ENCODE peak calls at places on chromosome 21, in seven cellular contexts. D is glomerular endothelial cell; F is heart left ventricle; S is activated naive CD4-positive, alpha-beta T cell treated with Interleukin-2 at 50 U/mL for 16 hours; E is CD8-positive, alpha-beta memory T cell; H is Ammon's horn; C is kidney tubule cell. Q is an unnamed sample.

GRCh38 chr21:23887709-23888303 is 1719.5 kb downstream of the MRPL39 start:
- DNase-seq in F (no peak), D (no peak), E (peak), S (peak), H (no peak), C (no peak), Q (no peak)

GRCh38 chr21:25179116-25179515 is 428.2 kb downstream of the MRPL39 start:
- DNase-seq in H (no peak), C (no peak), S (no peak), D (no peak), F (no peak), E (no peak), Q (no peak)

GRCh38 chr21:14916676-14917141 is 148.1 kb downstream of the NRIP1 start:
- DNase-seq in F (no peak), S (no peak), D (no peak), H (no peak), E (no peak), C (no peak), Q (no peak)

GRCh38 chr21:23452384-23453083 is 2154.7 kb downstream of the MRPL39 start:
- DNase-seq in H (no peak), E (no peak), S (no peak), C (peak), F (no peak), D (no peak), Q (no peak)

GRCh38 chr21:46096997-46097825 is 701 bp upstream of the COL6A2 start:
- DNase-seq in H (no peak), E (no peak), F (peak), S (no peak), C (no peak), D (no peak), Q (no peak)

GRCh38 chr21:32140212-32141008 is 138.4 kb downstream of the MIS18A start:
- DNase-seq in F (no peak), S (no peak), H (no peak), D (no peak), E (no peak), C (no peak), Q (no peak)

GRCh38 chr21:46128983-46129571 is 26.3 kb downstream of the FTCD start:
- DNase-seq in D (no peak), H (no peak), S (no peak), E (no peak), F (peak), C (no peak), Q (no peak)

GRCh38 chr21:44371596-44371995 is 18.2 kb downstream of the TRPM2 start:
- DNase-seq in D (no peak), C (no peak), H (no peak), S (no peak), F (no peak), E (no peak), Q (no peak)

GRCh38 chr21:34827445-34828235 is 158.8 kb downstream of the CLIC6 start:
- DNase-seq in F (no peak), S (no peak), C (no peak), H (no peak), D (no peak), E (no peak), Q (no peak)